ENCODE peak calls at places on chromosomes 11 and 22, in four cellular contexts. H, V, O and G are unnamed samples.

GRCh38 chr22:29621761-29622526 is 18.5 kb downstream of the NF2 start:
- DNase-seq in H (no peak), V (peak), O (no peak), G (no peak)

GRCh38 chr22:21092797-21093554 is 47.2 kb downstream of the LRRC74B start:
- DNase-seq in O (no peak), H (no peak), V (no peak), G (no peak)

GRCh38 chr22:38788417-38788816 is 5.5 kb downstream of the DNAL4 start:
- DNase-seq in H (no peak), V (peak), O (no peak), G (no peak)

GRCh38 chr11:71212871-71213559 is 39.4 kb downstream of the SHANK2 start:
- DNase-seq in O (no peak), H (no peak), V (no peak), G (no peak)

GRCh38 chr22:24108073-24108472 is 73.2 kb upstream of the SUSD2 start:
- DNase-seq in V (no peak), H (no peak), O (no peak), G (no peak)

GRCh38 chr11:33869511-33870422 is 22.1 kb downstream of the LMO2 start:
- DNase-seq in O (peak), H (peak), V (peak), G (no peak)

GRCh38 chr11:297666-298405 is 1.5 kb downstream of the IFITM5 start:
- DNase-seq in O (peak), H (peak), V (no peak), G (no peak)

GRCh38 chr11:121551463-121551862 is 98.7 kb upstream of the SORL1-AS1 start:
- DNase-seq in H (no peak), O (no peak), V (no peak), G (no peak)

GRCh38 chr22:43216738-43217137 is 29.8 kb upstream of the TTLL12 start:
- DNase-seq in V (no peak), O (no peak), H (no peak), G (no peak)

GRCh38 chr11:35852056-35852455 is 91.8 kb upstream of the LDLRAD3 start:
- DNase-seq in H (no peak), O (no peak), V (no peak), G (peak)

GRCh38 chr11:13440100-13440855 is 22.7 kb downstream of the BTBD10 start:
- DNase-seq in H (no peak), O (no peak), V (peak), G (peak)

GRCh38 chr11:107999759-108000455 is 8.8 kb upstream of the CUL5 start:
- DNase-seq in O (peak), H (no peak), V (peak), G (no peak)

GRCh38 chr11:134638796-134639540 is 226.9 kb upstream of the B3GAT1 start:
- DNase-seq in H (no peak), O (no peak), V (no peak), G (no peak)

GRCh38 chr22:16586991-16587390 is 5.6 kb downstream of the CCT8L2 start:
- DNase-seq in H (no peak), O (no peak), V (no peak), G (no peak)

GRCh38 chr11:61160487-61161189 is 588 bp downstream of the VPS37C start:
- DNase-seq in H (no peak), O (no peak), V (no peak), G (no peak)